ENCODE peak calls at places on chromosomes 3 and 15, in five cellular contexts. U is HCT116, I is astrocyte, E is AG08396, A is GM23248. S is an unnamed sample.

GRCh38 chr3:124609402-124609801 is 120.8 kb upstream of the UMPS start:
- DNase-seq in E (no peak), I (no peak), U (no peak), A (peak), S (no peak)

GRCh38 chr15:65414841-65415621 is 7.7 kb downstream of the IGDCC4 start:
- DNase-seq in I (peak), A (no peak), U (no peak), E (no peak), S (no peak)

GRCh38 chr3:107521466-107522059 is 1.2 kb upstream of the BBX start:
- DNase-seq in E (no peak), U (no peak), A (no peak), I (no peak), S (peak)

GRCh38 chr3:36557708-36558100 is 177.4 kb downstream of the STAC start:
- DNase-seq in I (no peak), U (no peak), A (no peak), E (no peak), S (no peak)

GRCh38 chr15:70426065-70426821 is 328.5 kb upstream of the TLE3 start:
- DNase-seq in U (no peak), I (peak), E (peak), A (peak), S (no peak)

GRCh38 chr3:229262-229661 is 32.7 kb downstream of the CHL1 start:
- DNase-seq in E (no peak), U (no peak), I (no peak), A (no peak), S (no peak)

GRCh38 chr3:119911748-119912147 is 129.8 kb downstream of the NR1I2 start:
- DNase-seq in U (no peak), E (no peak), A (no peak), I (no peak), S (no peak)

GRCh38 chr3:11060500-11061251 is 68.1 kb downstream of the SLC6A1 start:
- DNase-seq in I (peak), U (peak), E (peak), A (peak), S (peak)

GRCh38 chr3:14431928-14432834 is 29.8 kb downstream of the SLC6A6 start:
- DNase-seq in E (peak), U (peak), I (peak), A (peak), S (peak)

GRCh38 chr15:58179741-58180381 is 41.7 kb downstream of the AQP9 start:
- DNase-seq in A (peak), U (no peak), I (peak), E (no peak), S (no peak)

GRCh38 chr3:53802256-53802880 is 43.9 kb downstream of the CHDH start:
- DNase-seq in U (no peak), I (no peak), A (no peak), E (no peak), S (no peak)

GRCh38 chr3:158360756-158361448 is 210.1 kb upstream of the MLF1 start:
- DNase-seq in E (no peak), A (no peak), U (no peak), I (no peak), S (no peak)

GRCh38 chr3:58217209-58217811 is 6.5 kb upstream of the DNASE1L3 start:
- DNase-seq in A (peak), U (peak), E (peak), I (peak), S (peak)

GRCh38 chr3:102979202-102979601 is 544.4 kb downstream of the ZPLD1 start:
- DNase-seq in E (no peak), U (no peak), A (no peak), I (peak), S (no peak)

GRCh38 chr15:64634020-64634419 is 141.4 kb downstream of the RBPMS2 start:
- DNase-seq in I (peak), A (no peak), E (no peak), U (no peak), S (no peak)

GRCh38 chr3:153385343-153385742 is 223.3 kb downstream of the RAP2B start:
- DNase-seq in I (no peak), U (no peak), E (no peak), A (no peak), S (no peak)

GRCh38 chr3:124861041-124861440 is 26.1 kb downstream of the ITGB5 start:
- DNase-seq in A (peak), E (no peak), U (no peak), I (no peak), S (no peak)

GRCh38 chr3:125410922-125411321 is 35.8 kb upstream of the ZNF148 start:
- DNase-seq in U (no peak), I (no peak), E (no peak), A (no peak), S (no peak)

GRCh38 chr3:5690904-5691532 is 503.5 kb downstream of the EDEM1 start:
- DNase-seq in A (no peak), I (no peak), E (no peak), U (peak), S (no peak)